ENCODE peak calls at places on chromosomes 12 and 14, in six cellular contexts. H is K562, N is HepG2, Z is SK-N-SH, S is H1, G is HCT116. W is an unnamed sample.

GRCh38 chr12:120842595-120842994 is 61.6 kb downstream of the SPPL3 start:
- DNase-seq in G (no peak), N (no peak), Z (no peak), H (no peak), S (no peak), W (no peak)

GRCh38 chr12:62866451-62867082 is 68.4 kb downstream of the PPM1H start:
- DNase-seq in N (peak), S (no peak), G (no peak), Z (no peak), H (no peak), W (no peak)

GRCh38 chr14:65412881-65413738 is 580 bp downstream of the FUT8 start:
- DNase-seq in N (peak), S (no peak), H (no peak), G (no peak), Z (peak), W (no peak)

GRCh38 chr12:94867066-94867855 is 136.2 kb downstream of the NDUFA12 start:
- DNase-seq in Z (no peak), S (no peak), G (no peak), N (no peak), H (no peak), W (no peak)

GRCh38 chr12:53974084-53975018 is at the start of gene HOTAIR:
- DNase-seq in G (no peak), H (no peak), Z (peak), S (no peak), N (no peak), W (no peak)

GRCh38 chr12:630656-631632 is 32.3 kb downstream of the NINJ2 start:
- DNase-seq in H (no peak), S (no peak), N (no peak), G (no peak), Z (no peak), W (no peak)

GRCh38 chr12:96670334-96670899 is 181.0 kb downstream of the CFAP54 start:
- DNase-seq in Z (no peak), G (no peak), H (no peak), N (peak), S (no peak), W (no peak)

GRCh38 chr12:70692681-70693288 is 55.6 kb upstream of the PTPRB start:
- DNase-seq in H (peak), N (no peak), Z (peak), G (peak), S (no peak), W (no peak)

GRCh38 chr12:6821674-6822433 is at the start of gene GPR162:
- DNase-seq in S (no peak), Z (peak), H (peak), N (no peak), G (no peak), W (no peak)

GRCh38 chr12:31728289-31728916 is 418 bp downstream of the AMN1 start:
- DNase-seq in N (no peak), H (peak), G (no peak), S (no peak), Z (peak), W (no peak)

GRCh38 chr14:82642425-82642824 is 1108.8 kb upstream of the SEL1L start:
- DNase-seq in Z (no peak), G (no peak), H (peak), S (peak), N (no peak), W (no peak)

GRCh38 chr12:4423528-4424195 is 22.0 kb downstream of the FGF6 start:
- DNase-seq in N (no peak), H (no peak), S (no peak), Z (no peak), G (no peak), W (no peak)

GRCh38 chr12:119036878-119037493 is 55.6 kb downstream of the SRRM4 start:
- DNase-seq in Z (peak), S (no peak), H (peak), N (peak), G (no peak), W (no peak)

GRCh38 chr12:9331218-9331626 is 123.0 kb upstream of the PZP start:
- DNase-seq in S (peak), Z (peak), G (peak), N (peak), H (peak), W (peak)

GRCh38 chr14:31261859-31262739 is 54.5 kb upstream of the HECTD1 start:
- DNase-seq in N (peak), H (no peak), G (no peak), Z (no peak), S (no peak), W (peak)

GRCh38 chr12:57386187-57386720 is 44.6 kb downstream of the R3HDM2 start:
- DNase-seq in G (no peak), N (no peak), Z (no peak), H (no peak), S (no peak), W (no peak)
- TF ChIP-seq RAD21 in G (no peak), N (no peak), Z (no peak), H (no peak), S (no peak), W (no peak)

GRCh38 chr12:116958402-116959197 is 47.9 kb downstream of the FBXW8 start:
- DNase-seq in S (no peak), N (no peak), H (no peak), G (no peak), Z (no peak), W (no peak)

GRCh38 chr12:116959845-116960514 is 49.2 kb downstream of the FBXW8 start:
- DNase-seq in Z (peak), N (no peak), H (no peak), G (no peak), S (no peak), W (peak)

GRCh38 chr12:116954700-116955381 is 44.1 kb downstream of the FBXW8 start:
- DNase-seq in H (no peak), G (no peak), Z (no peak), S (no peak), N (no peak), W (no peak)

GRCh38 chr12:116959198-116959460 is 48.4 kb downstream of the FBXW8 start:
- DNase-seq in N (no peak), H (no peak), Z (no peak), S (no peak), G (no peak), W (no peak)

GRCh38 chr12:116955382-116956021 is 44.8 kb downstream of the FBXW8 start:
- DNase-seq in H (peak), Z (no peak), S (no peak), N (peak), G (peak), W (no peak)
- TF ChIP-seq YY1 in H (no peak), Z (no peak), S (no peak), N (no peak), G (no peak), W (no peak)

DNA sequence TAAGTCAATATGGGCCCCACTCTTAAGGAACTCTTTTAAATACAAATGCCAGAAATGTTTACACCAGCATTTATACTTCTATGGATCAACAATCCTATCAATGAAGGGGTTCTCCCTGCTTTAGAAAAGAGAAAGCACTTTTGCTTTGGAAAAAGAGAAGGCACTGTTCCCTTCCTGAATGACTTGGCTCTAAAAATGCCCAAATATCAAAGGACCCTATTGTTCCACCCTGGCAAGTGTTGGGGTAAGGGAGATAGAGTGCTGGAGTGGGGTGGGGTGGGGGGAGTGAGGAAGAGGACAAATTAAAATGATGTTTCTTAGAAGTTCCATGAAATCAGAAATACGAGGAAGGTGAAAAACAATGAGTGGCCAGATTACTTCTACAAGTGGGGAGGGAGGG is 131.6 kb upstream of the GRIN2B start:
- DNase-seq in S (no peak), N (no peak), G (no peak), H (no peak), Z (no peak), W (no peak)
- TF ChIP-seq RAD21 in S (no peak), N (no peak), G (no peak), H (no peak), Z (no peak), W (no peak)

DNA sequence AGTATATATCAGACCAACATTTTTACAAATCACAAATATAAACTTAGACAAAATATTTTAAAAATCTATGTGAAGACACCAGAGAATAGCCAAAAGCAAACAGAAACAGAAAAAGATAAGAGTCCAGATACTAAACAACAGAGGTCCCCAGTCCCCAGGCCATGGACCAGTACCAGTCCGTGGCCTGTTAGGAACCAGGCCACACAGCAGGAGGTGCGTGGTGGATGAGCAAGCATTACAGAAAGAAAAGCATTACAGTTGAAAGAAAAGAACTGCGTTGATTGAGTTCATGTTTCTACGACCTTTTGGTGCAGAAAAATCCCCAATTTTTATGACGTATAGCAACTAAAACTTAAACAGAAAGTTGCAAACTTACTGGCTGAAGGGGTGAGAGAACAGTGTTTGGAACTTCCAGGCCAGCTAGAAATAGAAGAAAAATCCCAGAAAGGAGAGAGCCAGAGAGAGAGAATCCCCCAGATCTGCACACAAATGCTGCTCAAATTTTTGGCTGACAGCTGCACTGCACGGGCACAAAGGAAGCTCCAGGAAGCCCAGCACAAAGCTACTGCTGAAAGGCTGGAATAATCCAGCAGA is 159.6 kb upstream of the C14orf180 start:
- DNase-seq in G (no peak), N (no peak), H (no peak), Z (no peak), S (no peak), W (peak)
- TF ChIP-seq YY1 in G (no peak), N (no peak), H (no peak), Z (no peak), S (no peak), W (no peak)

GRCh38 chr14:38120109-38120508 is 87.6 kb upstream of the SSTR1 start:
- DNase-seq in G (no peak), N (no peak), S (no peak), Z (no peak), H (no peak), W (no peak)

GRCh38 chr14:38125484-38125912 is 82.2 kb upstream of the SSTR1 start:
- DNase-seq in N (no peak), H (no peak), S (no peak), G (no peak), Z (no peak), W (no peak)

GRCh38 chr14:38124496-38124895 is 83.2 kb upstream of the SSTR1 start:
- DNase-seq in N (no peak), G (no peak), Z (no peak), S (no peak), H (no peak), W (no peak)

GRCh38 chr14:38122241-38122640 is 85.5 kb upstream of the SSTR1 start:
- DNase-seq in H (no peak), Z (no peak), S (no peak), G (no peak), N (no peak), W (no peak)

GRCh38 chr14:38121280-38121679 is 86.4 kb upstream of the SSTR1 start:
- DNase-seq in Z (no peak), N (no peak), G (no peak), S (no peak), H (no peak), W (no peak)
- TF ChIP-seq RAD21 in Z (no peak), N (no peak), G (no peak), S (no peak), H (no peak), W (no peak)

DNA sequence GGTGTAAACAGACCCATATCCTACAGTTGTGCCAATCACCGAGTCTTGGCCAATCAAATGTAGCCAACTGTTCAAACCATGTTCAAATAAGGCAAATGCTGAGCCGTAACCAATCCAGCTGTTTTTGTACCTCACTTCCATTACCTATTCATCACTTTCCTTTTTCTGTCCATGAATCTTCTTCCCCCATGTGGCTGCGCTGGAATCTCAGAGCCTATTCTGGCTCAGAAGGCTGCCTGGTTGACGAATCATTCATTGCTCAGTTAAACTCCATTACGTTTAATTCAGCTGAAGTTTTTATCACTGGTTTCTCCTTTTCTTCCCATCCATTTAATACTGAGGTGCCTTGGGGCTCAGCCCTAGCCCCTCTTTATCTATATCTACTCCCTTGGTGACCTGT is 71.1 kb downstream of the TBC1D30 start:
- DNase-seq in H (no peak), G (no peak), N (no peak), S (no peak), Z (no peak), W (no peak)
- TF ChIP-seq YY1 in H (no peak), G (no peak), N (no peak), S (no peak), Z (no peak), W (no peak)

GRCh38 chr14:84343637-84344036 is 1186.3 kb upstream of the FLRT2 start:
- DNase-seq in Z (no peak), H (no peak), N (no peak), S (no peak), G (no peak), W (no peak)
- TF ChIP-seq RAD21 in Z (no peak), H (no peak), N (no peak), S (no peak), G (no peak), W (no peak)

GRCh38 chr12:10672231-10672868 is 1.5 kb downstream of the STYK1 start:
- DNase-seq in G (no peak), S (no peak), Z (no peak), N (no peak), H (no peak), W (no peak)
- TF ChIP-seq YY1 in G (no peak), S (no peak), Z (no peak), N (no peak), H (no peak), W (no peak)

GRCh38 chr12:117590999-117591398 is 229.6 kb upstream of the NOS1 start:
- DNase-seq in Z (no peak), N (no peak), S (no peak), G (no peak), H (no peak), W (no peak)

GRCh38 chr12:117583092-117583491 is 221.7 kb upstream of the NOS1 start:
- DNase-seq in S (no peak), Z (no peak), N (no peak), H (no peak), G (no peak), W (no peak)

GRCh38 chr12:117590386-117590785 is 229.0 kb upstream of the NOS1 start:
- DNase-seq in G (no peak), H (no peak), N (no peak), S (no peak), Z (no peak), W (no peak)

GRCh38 chr12:117583677-117584076 is 222.3 kb upstream of the NOS1 start:
- DNase-seq in Z (no peak), H (no peak), S (no peak), N (no peak), G (no peak), W (no peak)

GRCh38 chr12:117587646-117588287 is 226.3 kb upstream of the NOS1 start:
- DNase-seq in Z (peak), S (peak), G (peak), H (peak), N (peak), W (no peak)
- TF ChIP-seq RAD21 in Z (peak), S (peak), G (peak), H (peak), N (peak), W (peak)

DNA sequence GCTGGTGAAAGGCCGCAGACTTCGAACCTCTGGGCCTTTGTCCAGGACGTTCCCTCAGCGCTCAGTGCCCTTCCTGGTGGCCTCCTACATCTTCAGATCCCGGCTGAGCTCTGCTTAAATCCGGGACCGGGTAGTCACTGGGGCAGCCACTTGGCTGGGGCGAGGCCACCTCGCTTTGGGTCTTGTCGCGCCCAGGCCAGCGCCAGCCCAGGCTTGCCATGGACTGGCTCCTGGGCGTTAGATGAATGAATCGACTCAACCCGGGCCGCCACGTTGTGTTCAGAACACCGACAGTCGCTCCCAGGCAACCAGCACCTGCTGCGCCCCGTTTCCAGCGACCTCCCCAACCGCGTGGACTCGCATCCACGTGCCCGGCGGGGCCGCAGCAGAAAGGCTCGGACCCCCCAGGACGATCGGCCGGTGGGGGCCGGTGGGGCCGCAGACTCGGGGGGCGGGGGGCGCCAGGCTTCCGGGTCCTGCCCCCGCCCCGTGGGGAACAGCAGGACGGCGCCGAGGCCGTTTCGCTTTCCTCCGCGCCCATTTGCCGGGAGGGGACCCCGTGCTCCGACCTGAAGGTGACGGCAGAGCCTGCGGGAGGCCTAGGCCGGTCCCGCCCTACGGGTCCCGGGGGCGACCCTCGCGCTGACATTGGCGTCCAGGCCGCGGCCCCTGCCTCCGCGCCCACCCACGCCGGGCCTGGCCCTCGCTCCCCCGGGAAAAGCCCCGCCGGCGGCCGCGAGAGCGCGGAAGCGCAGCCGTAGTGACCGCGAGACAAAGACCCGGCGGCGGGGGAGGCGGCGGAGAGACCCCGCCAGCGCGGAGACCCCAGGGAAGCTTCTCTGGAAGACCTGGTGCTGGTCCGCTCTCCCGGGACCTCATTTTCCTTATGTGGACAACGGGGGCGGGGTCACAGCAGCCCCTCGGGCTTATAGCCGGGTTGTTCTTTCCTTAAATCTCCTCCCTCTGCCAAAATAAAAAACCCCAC is 37.3 kb upstream of the RCOR1 start:
- DNase-seq in G (no peak), S (no peak), Z (peak), H (no peak), N (no peak), W (no peak)
- TF ChIP-seq YY1 in G (no peak), S (no peak), Z (no peak), H (no peak), N (no peak), W (no peak)